ENCODE peak calls at places on chromosomes 7 and 10, in six cellular contexts. V, B, D, O, M and Q are unnamed samples.

GRCh38 chr7:135274495-135275268 is 41.0 kb downstream of the STRA8 start:
- DNase-seq in O (peak), V (peak), D (peak), B (peak), M (peak), Q (peak)

GRCh38 chr10:12348870-12349627 is at the start of gene CAMK1D:
- DNase-seq in B (peak), D (peak), V (peak), O (peak), M (peak), Q (no peak)

GRCh38 chr7:96200740-96201139 is 121.2 kb downstream of the SLC25A13 start:
- DNase-seq in O (no peak), D (no peak), M (no peak), V (no peak), B (no peak), Q (no peak)

GRCh38 chr7:79436378-79436777 is 17.1 kb downstream of the MAGI2 start:
- DNase-seq in O (no peak), D (peak), B (no peak), M (no peak), V (no peak), Q (no peak)

GRCh38 chr10:31759124-31759798 is 169.4 kb downstream of the ARHGAP12 start:
- DNase-seq in O (no peak), D (peak), V (peak), B (peak), M (no peak), Q (no peak)

GRCh38 chr7:35593896-35594295 is 101.0 kb downstream of the HERPUD2 start:
- DNase-seq in O (no peak), B (no peak), M (no peak), V (no peak), D (no peak), Q (no peak)

GRCh38 chr7:138204285-138204988 is 128.2 kb downstream of the AKR1D1 start:
- DNase-seq in B (no peak), V (no peak), D (no peak), O (no peak), M (no peak), Q (no peak)

GRCh38 chr7:42454006-42454405 is 217.0 kb upstream of the GLI3 start:
- DNase-seq in B (peak), O (no peak), V (no peak), D (no peak), M (no peak), Q (no peak)

GRCh38 chr10:104333037-104333727 is 5.1 kb downstream of the ITPRIP start:
- DNase-seq in V (no peak), M (no peak), D (peak), O (no peak), B (no peak), Q (no peak)

GRCh38 chr10:13970231-13970966 is 360.3 kb downstream of the FRMD4A start:
- DNase-seq in M (no peak), V (no peak), D (no peak), O (no peak), B (no peak), Q (no peak)

GRCh38 chr10:49655099-49655498 is 24.4 kb upstream of the C10orf53 start:
- DNase-seq in V (no peak), M (no peak), D (no peak), O (no peak), B (no peak), Q (no peak)

DNA sequence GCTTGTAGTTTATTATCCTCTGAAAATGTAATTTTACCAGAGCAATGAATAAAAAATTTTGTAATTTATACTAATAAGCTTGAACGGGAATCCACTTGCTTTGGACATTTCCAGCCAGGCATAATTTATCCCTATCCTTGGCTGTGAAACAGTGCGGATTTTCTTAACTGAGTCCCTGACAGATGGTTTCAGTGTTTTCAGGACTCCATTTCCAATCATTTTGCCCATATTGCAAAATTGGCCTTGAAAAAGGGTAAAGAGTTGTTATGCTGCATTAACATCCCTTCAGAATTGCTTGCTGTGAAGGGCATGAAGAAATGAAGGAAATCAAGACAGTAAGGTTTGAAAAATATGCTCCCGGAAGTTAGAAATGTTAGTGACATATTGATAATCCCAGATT is 57.7 kb downstream of the NXPH1 start:
- DNase-seq in V (no peak), B (no peak), D (no peak), M (no peak), O (no peak), Q (no peak)
- TF ChIP-seq CTCF in V (no peak), B (no peak), D (no peak), M (no peak), O (no peak), Q (no peak)

GRCh38 chr10:114521250-114521649 is 116.9 kb upstream of the AFAP1L2 start:
- DNase-seq in D (no peak), B (no peak), M (no peak), O (no peak), V (no peak), Q (no peak)

GRCh38 chr10:114523876-114524275 is 119.6 kb upstream of the AFAP1L2 start:
- DNase-seq in D (no peak), V (no peak), M (no peak), B (no peak), O (no peak), Q (no peak)

GRCh38 chr10:114526112-114526496 is 121.8 kb upstream of the AFAP1L2 start:
- DNase-seq in M (no peak), B (no peak), V (no peak), O (no peak), D (peak), Q (no peak)

GRCh38 chr10:114525368-114525949 is 121.2 kb upstream of the AFAP1L2 start:
- DNase-seq in D (no peak), M (no peak), O (no peak), B (no peak), V (no peak), Q (no peak)

DNA sequence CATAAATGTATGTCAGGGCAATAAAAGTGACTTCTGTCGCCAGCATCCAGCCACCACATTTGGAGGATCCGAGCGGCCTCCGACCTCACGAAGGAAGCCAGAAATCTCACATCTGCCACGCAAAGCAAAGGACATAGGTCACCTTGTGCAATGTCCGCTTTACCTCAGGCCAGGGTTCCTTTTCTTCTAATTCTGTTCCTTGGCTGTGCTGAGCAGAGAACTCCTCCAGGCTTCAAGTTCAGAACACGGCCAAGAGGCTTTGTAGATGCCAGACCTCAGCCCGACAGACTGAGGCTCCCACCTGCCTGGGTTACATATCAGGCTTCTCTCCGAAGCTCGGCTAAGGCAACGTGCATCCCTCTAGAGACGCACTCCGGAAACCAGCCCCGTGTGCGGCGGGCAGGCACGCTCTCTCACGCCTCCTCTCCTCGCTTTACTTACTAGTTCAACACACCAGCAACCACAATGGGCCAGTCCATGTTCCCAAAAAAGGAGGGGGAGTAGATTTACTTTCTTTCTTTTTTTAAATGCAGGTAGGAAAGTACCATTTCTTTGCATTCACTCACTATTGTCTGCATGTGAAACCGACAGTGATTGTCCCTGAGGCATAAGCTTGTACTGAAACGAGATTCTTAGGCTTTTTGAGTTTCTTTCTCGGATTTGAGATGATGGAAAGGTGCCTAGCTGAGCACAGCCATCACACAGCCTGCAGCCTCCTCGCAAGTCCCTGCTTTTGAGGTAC is 122.4 kb upstream of the AFAP1L2 start:
- DNase-seq in M (peak), O (no peak), B (peak), D (peak), V (peak), Q (no peak)
- H3K4me3 ChIP-seq in M (peak), O (peak), B (peak), D (peak), V (peak), Q (peak)

GRCh38 chr7:29946428-29947186 is 43.0 kb downstream of the SCRN1 start:
- DNase-seq in D (peak), M (peak), O (no peak), V (peak), B (no peak), Q (no peak)
- TF ChIP-seq CTCF in D (peak), M (peak), O (peak), V (peak), B (peak), Q (peak)

GRCh38 chr10:69797959-69798358 is 3.7 kb upstream of the COL13A1 start:
- DNase-seq in O (no peak), B (no peak), D (no peak), M (no peak), V (no peak), Q (no peak)
- H3K4me3 ChIP-seq in O (no peak), B (no peak), D (no peak), M (no peak), V (no peak), Q (no peak)

DNA sequence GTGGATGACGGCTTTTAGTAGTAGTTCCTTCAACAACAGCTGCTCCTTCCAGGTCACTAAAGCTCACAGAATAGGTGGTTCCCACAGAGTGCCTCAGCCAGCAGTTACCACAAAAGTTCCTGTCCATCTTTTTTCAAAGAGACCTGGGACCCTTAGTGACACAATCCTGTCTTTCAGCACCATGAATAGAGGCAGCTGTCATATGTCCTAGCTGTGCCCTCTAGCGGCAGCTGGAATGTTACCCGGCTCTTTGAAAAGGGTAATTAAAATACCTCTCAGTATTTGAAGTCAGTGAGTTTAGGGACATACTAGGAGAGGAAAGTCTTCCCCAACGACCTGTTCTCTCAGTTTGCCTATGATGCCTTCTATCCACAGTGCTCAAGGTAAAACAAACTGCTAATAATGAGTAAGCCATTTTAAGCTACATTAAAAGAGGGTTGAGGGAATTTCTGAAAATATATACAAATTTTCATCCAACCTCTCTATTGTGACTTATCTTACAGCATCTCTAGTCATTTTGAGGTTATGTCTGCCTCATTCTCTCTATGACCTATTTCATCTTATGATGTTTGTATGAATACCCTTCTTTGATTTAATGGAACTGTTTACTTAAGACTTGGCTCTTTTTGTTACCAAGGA is 290.8 kb downstream of the NXPH1 start:
- DNase-seq in O (no peak), M (no peak), V (peak), D (no peak), B (peak), Q (no peak)
- TF ChIP-seq CTCF in O (no peak), M (peak), V (peak), D (no peak), B (peak), Q (no peak)

DNA sequence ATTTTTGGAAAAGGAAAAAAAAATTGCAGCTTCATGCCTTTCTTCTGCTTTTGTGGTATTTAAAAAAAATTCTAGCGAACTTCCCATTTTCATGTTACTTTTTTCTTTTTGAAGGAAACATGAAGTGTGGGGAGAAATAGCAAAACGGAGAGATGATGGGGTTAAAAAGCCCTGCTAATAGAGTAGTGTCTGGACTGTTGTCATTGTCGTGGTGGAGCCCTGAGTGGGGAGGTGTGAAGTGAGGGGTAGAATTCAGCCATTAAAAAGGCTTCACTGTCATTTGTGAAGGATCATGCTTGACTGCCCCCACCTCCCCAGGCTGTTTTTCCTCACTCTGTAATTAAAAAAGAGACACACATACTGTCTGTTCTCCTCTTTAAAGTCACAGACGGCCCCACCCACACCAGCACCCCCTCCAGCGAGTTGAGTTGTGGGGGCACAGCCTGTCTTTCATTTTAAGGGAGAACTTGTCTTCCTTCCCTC is 272.5 kb downstream of the CREB5 start:
- DNase-seq in V (no peak), O (no peak), M (no peak), D (no peak), B (no peak), Q (no peak)
- H3K4me3 ChIP-seq in V (peak), O (no peak), M (peak), D (no peak), B (no peak), Q (no peak)

GRCh38 chr10:97540669-97541500 is 31.7 kb upstream of the ANKRD2 start:
- DNase-seq in V (peak), D (no peak), B (no peak), M (no peak), O (no peak), Q (no peak)
- TF ChIP-seq CTCF in V (no peak), D (peak), B (no peak), M (no peak), O (no peak), Q (no peak)

GRCh38 chr7:77270081-77270480 is 70.5 kb upstream of the FGL2 start:
- DNase-seq in O (no peak), B (no peak), D (no peak), V (no peak), M (no peak), Q (no peak)
- H3K4me3 ChIP-seq in O (no peak), B (no peak), D (no peak), V (no peak), M (no peak), Q (no peak)